ENCODE peak calls at places on chromosomes 2 and 18, in seven cellular contexts. A, W, U, O, K, I and S are unnamed samples.

GRCh38 chr2:30226144-30227032 is 4.9 kb upstream of the LBH start:
- DNase-seq in U (no peak), K (no peak), I (peak), A (no peak), O (no peak), W (no peak), S (no peak)

GRCh38 chr18:7757175-7757574 is 190.1 kb downstream of the PTPRM start:
- DNase-seq in U (no peak), W (no peak), K (no peak), A (no peak), O (no peak), I (no peak), S (no peak)

GRCh38 chr18:36456622-36457021 is 159.1 kb downstream of the FHOD3 start:
- DNase-seq in W (no peak), O (no peak), K (no peak), U (no peak), A (no peak), I (no peak), S (peak)

GRCh38 chr2:65054749-65055426 is 1.3 kb upstream of the CEP68 start:
- DNase-seq in O (no peak), I (no peak), K (no peak), W (no peak), U (no peak), A (no peak), S (no peak)

GRCh38 chr2:24512404-24512803 is 21.4 kb downstream of the NCOA1 start:
- DNase-seq in K (no peak), A (no peak), I (no peak), O (no peak), W (no peak), U (no peak), S (no peak)

GRCh38 chr2:62406573-62407043 is 99.4 kb downstream of the TMEM17 start:
- DNase-seq in U (no peak), O (no peak), W (no peak), K (no peak), A (no peak), I (no peak), S (no peak)

GRCh38 chr2:196291418-196291817 is 120.0 kb upstream of the STK17B start:
- DNase-seq in U (no peak), K (peak), I (no peak), A (no peak), W (no peak), O (no peak), S (no peak)

GRCh38 chr2:23435250-23436035 is 50.5 kb downstream of the KLHL29 start:
- DNase-seq in A (no peak), U (no peak), O (no peak), K (no peak), W (no peak), I (no peak), S (no peak)

GRCh38 chr2:20578895-20579825 is 71.7 kb downstream of the HS1BP3 start:
- DNase-seq in O (no peak), K (peak), I (no peak), A (no peak), U (peak), W (peak), S (peak)

GRCh38 chr2:20425371-20425881 is 21.4 kb upstream of the RHOB start:
- DNase-seq in I (no peak), U (no peak), O (no peak), A (no peak), K (no peak), W (no peak), S (no peak)

GRCh38 chr2:217899231-217900009 is 103.4 kb downstream of the TNS1 start:
- DNase-seq in A (no peak), I (no peak), U (peak), O (no peak), W (no peak), K (peak), S (no peak)

GRCh38 chr2:224023188-224023587 is 15.9 kb downstream of the SERPINE2 start:
- DNase-seq in W (no peak), A (no peak), K (peak), O (no peak), I (no peak), U (no peak), S (no peak)